ENCODE peak calls at places on chromosomes 3 and 15, in eight cellular contexts. A is omental fat pad; G is neural crest cell; B is RWPE1; M is memory B cell; Y is T-cell; S is activated T-helper 9 cell treated with anti-CD3 and anti-CD28 coated beads, Interleukin-2, amount 50 U/mL, for 16 hours; I is NCI-H187. F is an unnamed sample.
A peak's percentile ranks its signal among the peaks of the same experiment; 100 is the strongest.

GRCh38 chr15:101115887-101116680 is 135.8 kb downstream of the CHSY1 start:
- DNase-seq in I (no peak), G (no peak), Y (no peak), B (no peak), S (no peak), M (no peak), A (no peak), F (no peak)

GRCh38 chr15:66986951-66987350 is 78.5 kb upstream of the SMAD3 start:
- DNase-seq in M (no peak), I (no peak), Y (no peak), S (no peak), A (no peak), B (no peak), G (no peak), F (no peak)

GRCh38 chr3:64238971-64239667 is 13.9 kb upstream of the PRICKLE2 start:
- DNase-seq in G (no peak), B (peak; percentile 75), M (no peak), A (peak; percentile 25), S (no peak), I (no peak), Y (no peak), F (peak; percentile 41)

GRCh38 chr3:101978348-101978747 is 129.0 kb downstream of the NFKBIZ start:
- DNase-seq in G (no peak), S (no peak), I (no peak), Y (no peak), B (no peak), A (no peak), M (no peak), F (no peak)

GRCh38 chr15:100152463-100152862 is 189.3 kb downstream of the ADAMTS17 start:
- DNase-seq in M (no peak), B (no peak), G (no peak), I (no peak), S (no peak), A (no peak), Y (no peak), F (no peak)

GRCh38 chr3:126284258-126284904 is 72.8 kb downstream of the KLF15 start:
- DNase-seq in Y (no peak), M (no peak), G (no peak), I (no peak), A (no peak), B (peak; percentile 51), S (no peak), F (no peak)

GRCh38 chr3:3772920-3773319 is 26.3 kb upstream of the LRRN1 start:
- DNase-seq in B (no peak), I (no peak), Y (no peak), M (no peak), G (no peak), S (no peak), A (no peak), F (no peak)

GRCh38 chr15:68204361-68204760 is 771 bp downstream of the CALML4 start:
- DNase-seq in S (no peak), A (no peak), Y (no peak), B (no peak), M (no peak), G (no peak), I (no peak), F (no peak)

GRCh38 chr3:118986734-118987133 is 47.9 kb downstream of the IGSF11 start:
- DNase-seq in B (no peak), M (no peak), S (no peak), A (no peak), G (no peak), Y (no peak), I (no peak), F (no peak)

GRCh38 chr3:14413381-14414071 is 11.1 kb downstream of the SLC6A6 start:
- DNase-seq in S (no peak), Y (no peak), B (no peak), G (no peak), A (no peak), I (no peak), M (no peak), F (no peak)

GRCh38 chr3:99825239-99825638 is 7.6 kb downstream of the CMSS1 start:
- DNase-seq in Y (no peak), G (no peak), B (peak; percentile 33), A (no peak), S (no peak), I (no peak), M (no peak), F (no peak)

GRCh38 chr3:156547637-156548036 is 7.3 kb downstream of the SSR3 start:
- DNase-seq in A (no peak), B (peak; percentile 14), Y (no peak), S (no peak), I (no peak), M (no peak), G (no peak), F (no peak)

GRCh38 chr15:31070867-31071266 is 30.7 kb downstream of the TRPM1 start:
- DNase-seq in B (no peak), I (no peak), G (no peak), Y (no peak), A (no peak), M (no peak), S (no peak), F (no peak)

GRCh38 chr3:13303410-13303809 is 116.7 kb downstream of the NUP210 start:
- DNase-seq in A (no peak), Y (no peak), B (no peak), I (no peak), G (no peak), M (no peak), S (no peak), F (no peak)

GRCh38 chr3:172465281-172465680 is 17.0 kb upstream of the GHSR start:
- DNase-seq in G (no peak), S (no peak), A (no peak), I (no peak), Y (no peak), M (no peak), B (no peak), F (no peak)

GRCh38 chr3:177934001-177934891 is 602.0 kb upstream of the KCNMB2 start:
- DNase-seq in I (no peak), S (no peak), Y (no peak), M (no peak), B (no peak), A (peak; percentile 70), G (no peak), F (no peak)

GRCh38 chr3:48187579-48188265 is 495 bp downstream of the CDC25A start:
- DNase-seq in I (peak; percentile 51), Y (no peak), S (peak; percentile 14), G (no peak), A (no peak), M (peak; percentile 40), B (peak; percentile 29), F (no peak)

GRCh38 chr3:197580253-197580691 is 24.5 kb upstream of the BDH1 start:
- DNase-seq in I (no peak), M (no peak), S (no peak), B (no peak), A (no peak), Y (no peak), G (no peak), F (no peak)

GRCh38 chr3:191958980-191959671 is 498.2 kb downstream of the PYDC2 start:
- DNase-seq in I (no peak), M (no peak), Y (no peak), S (no peak), G (no peak), A (no peak), B (no peak), F (no peak)

GRCh38 chr15:38374024-38374423 is 79.9 kb upstream of the FAM98B start:
- DNase-seq in A (no peak), S (no peak), M (no peak), I (no peak), G (no peak), B (no peak), Y (no peak), F (no peak)

GRCh38 chr3:74711913-74712512 is 97.6 kb upstream of the CNTN3 start:
- DNase-seq in Y (no peak), G (no peak), B (no peak), M (no peak), A (no peak), I (no peak), S (no peak), F (no peak)

GRCh38 chr15:101480613-101481380 is 8.7 kb downstream of the PCSK6 start:
- DNase-seq in B (no peak), G (no peak), Y (no peak), M (no peak), A (no peak), I (no peak), S (no peak), F (no peak)

F was measured in D721Med.